ENCODE peak calls at places on chromosome 1, in four cellular contexts. E, X, N and Q are unnamed samples.

GRCh38 chr1:1550591-1551432 is 10.4 kb upstream of the TMEM240 start:
- DNase-seq in E (no peak), X (no peak), N (peak), Q (no peak)

GRCh38 chr1:112255080-112255479 is 140.9 kb upstream of the CTTNBP2NL start:
- DNase-seq in E (no peak), N (peak), X (no peak), Q (no peak)

GRCh38 chr1:160538985-160539651 is 16.1 kb upstream of the SLAMF6 start:
- DNase-seq in E (no peak), X (no peak), N (no peak), Q (no peak)

GRCh38 chr1:236685917-236686814 is at the start of gene ACTN2:
- DNase-seq in N (peak), E (peak), X (peak), Q (no peak)

GRCh38 chr1:116763787-116764465 is 9.7 kb downstream of the CD2 start:
- DNase-seq in X (no peak), N (peak), E (no peak), Q (no peak)

GRCh38 chr1:116273042-116273783 is 99.8 kb upstream of the ATP1A1 start:
- DNase-seq in N (no peak), E (no peak), X (no peak), Q (no peak)

GRCh38 chr1:204514841-204515240 is 1.4 kb upstream of the MDM4 start:
- DNase-seq in N (no peak), X (no peak), E (no peak), Q (no peak)

GRCh38 chr1:245825128-245825901 is 670.5 kb downstream of the KIF26B start:
- DNase-seq in E (no peak), N (peak), X (no peak), Q (no peak)

GRCh38 chr1:25799758-25800537 is at the start of gene SELENON:
- DNase-seq in N (peak), E (no peak), X (peak), Q (no peak)

GRCh38 chr1:196317535-196318522 is 290.4 kb downstream of the KCNT2 start:
- DNase-seq in E (peak), N (peak), X (no peak), Q (no peak)

GRCh38 chr1:3459051-3459908 is 4.8 kb downstream of the ARHGEF16 start:
- DNase-seq in N (no peak), E (no peak), X (no peak), Q (no peak)

GRCh38 chr1:66778266-66778665 is 22.8 kb downstream of the INSL5 start:
- DNase-seq in N (no peak), E (no peak), X (no peak), Q (no peak)

GRCh38 chr1:182111496-182111895 is 50.0 kb upstream of the ZNF648 start:
- DNase-seq in E (no peak), N (no peak), X (no peak), Q (no peak)

GRCh38 chr1:119139393-119139792 is 1.1 kb downstream of the WARS2 start:
- DNase-seq in N (no peak), X (no peak), E (no peak), Q (no peak)

GRCh38 chr1:8424539-8425116 is 106.7 kb downstream of the SLC45A1 start:
- DNase-seq in E (no peak), X (peak), N (no peak), Q (no peak)

GRCh38 chr1:2330511-2331199 is 60.7 kb downstream of the MORN1 start:
- DNase-seq in E (peak), X (no peak), N (peak), Q (no peak)

GRCh38 chr1:98496246-98496995 is 165.1 kb upstream of the SNX7 start:
- DNase-seq in E (no peak), N (peak), X (no peak), Q (no peak)

GRCh38 chr1:6098303-6099215 is 52.9 kb downstream of the KCNAB2 start:
- DNase-seq in X (no peak), E (no peak), N (peak), Q (no peak)

GRCh38 chr1:202584707-202585590 is 125.3 kb downstream of the SYT2 start:
- DNase-seq in X (no peak), E (no peak), N (no peak), Q (no peak)

GRCh38 chr1:15406911-15407559 is 2.7 kb upstream of the EFHD2 start:
- DNase-seq in E (no peak), N (peak), X (no peak), Q (no peak)

GRCh38 chr1:223670458-223671159 is 5.1 kb upstream of the CAPN8 start:
- DNase-seq in N (peak), X (no peak), E (no peak), Q (no peak)

GRCh38 chr1:22801753-22802152 is 91.1 kb downstream of the EPHB2 start:
- DNase-seq in N (no peak), X (no peak), E (no peak), Q (no peak)

GRCh38 chr1:93623875-93624274 is 57.8 kb downstream of the BCAR3 start:
- DNase-seq in X (no peak), E (no peak), N (peak), Q (no peak)

GRCh38 chr1:55076356-55076755 is 37.0 kb downstream of the PCSK9 start:
- DNase-seq in E (no peak), X (no peak), N (peak), Q (no peak)

GRCh38 chr1:248622491-248623106 is 12.3 kb downstream of the OR2T11 start:
- DNase-seq in N (peak), X (no peak), E (no peak), Q (no peak)

GRCh38 chr1:168469690-168470089 is 74.1 kb downstream of the XCL2 start:
- DNase-seq in E (no peak), N (peak), X (no peak), Q (peak)

GRCh38 chr1:51583532-51583931 is 33.4 kb upstream of the OSBPL9 start:
- DNase-seq in E (no peak), X (no peak), N (peak), Q (no peak)